ENCODE peak calls at places on chromosomes 2 and 18, in four cellular contexts. D is DND-41, U is astrocyte of the cerebellum, Z is dorsolateral prefrontal cortex. W is an unnamed sample.
A peak's percentile ranks its signal among the peaks of the same experiment; 100 is the strongest.

GRCh38 chr2:218896501-218897393 is 16.1 kb downstream of the WNT10A start:
- DNase-seq in D (peak; percentile 79), U (no peak), Z (peak; percentile 45), W (peak; percentile 65)

GRCh38 chr2:221969087-221969829 is 329.5 kb downstream of the PAX3 start:
- DNase-seq in D (peak; percentile 6), U (peak; percentile 39), Z (peak; percentile 5), W (no peak)

GRCh38 chr2:96771792-96772618 is 11.3 kb downstream of the CNNM4 start:
- DNase-seq in D (no peak), U (no peak), Z (no peak), W (peak; percentile 42)

GRCh38 chr18:36786686-36787085 is 42.1 kb downstream of the TPGS2 start:
- DNase-seq in D (no peak), U (peak; percentile 78), Z (peak; percentile 11), W (no peak)

GRCh38 chr18:25233582-25234362 is 118.2 kb downstream of the ZNF521 start:
- DNase-seq in D (no peak), U (no peak), Z (no peak), W (no peak)

GRCh38 chr18:52152036-52152435 is 188.0 kb upstream of the DCC start:
- DNase-seq in D (no peak), U (peak; percentile 35), Z (no peak), W (no peak)

GRCh38 chr18:24839991-24840390 is 379.6 kb downstream of the HRH4 start:
- DNase-seq in D (no peak), U (no peak), Z (no peak), W (no peak)

GRCh38 chr2:42031783-42032620 is 15.8 kb upstream of the PKDCC start:
- DNase-seq in D (no peak), U (no peak), Z (no peak), W (no peak)

GRCh38 chr2:168439536-168439935 is 16.5 kb upstream of the CERS6 start:
- DNase-seq in D (no peak), U (peak; percentile 34), Z (no peak), W (no peak)

GRCh38 chr18:711693-712400 is 583 bp downstream of the ENOSF1 start:
- DNase-seq in D (peak; percentile 62), U (peak; percentile 69), Z (peak; percentile 67), W (no peak)

GRCh38 chr2:529425-529824 is 147.8 kb downstream of the TMEM18 start:
- DNase-seq in D (peak; percentile 54), U (no peak), Z (no peak), W (no peak)

GRCh38 chr2:70111752-70112591 is 24.7 kb downstream of the PCBP1 start:
- DNase-seq in D (no peak), U (no peak), Z (no peak), W (no peak)

GRCh38 chr2:201413143-201413542 is 38.1 kb downstream of the TRAK2 start:
- DNase-seq in D (no peak), U (no peak), Z (no peak), W (no peak)

GRCh38 chr2:239603411-239604356 is 202.9 kb upstream of the HDAC4 start:
- DNase-seq in D (peak; percentile 2), U (no peak), Z (no peak), W (no peak)

GRCh38 chr2:136207030-136207623 is 89.2 kb upstream of the CXCR4 start:
- DNase-seq in D (no peak), U (no peak), Z (no peak), W (no peak)

GRCh38 chr2:20242727-20243377 is 17.9 kb upstream of the SDC1 start:
- DNase-seq in D (no peak), U (no peak), Z (no peak), W (no peak)

GRCh38 chr2:85583667-85584353 is 421 bp upstream of the VAMP5 start:
- DNase-seq in D (no peak), U (no peak), Z (no peak), W (no peak)

GRCh38 chr2:71928734-71929481 is 218.8 kb downstream of the CYP26B1 start:
- DNase-seq in D (no peak), U (no peak), Z (no peak), W (no peak)

GRCh38 chr2:163655672-163656071 is 80.1 kb downstream of the FIGN start:
- DNase-seq in D (no peak), U (no peak), Z (no peak), W (no peak)
- TF ChIP-seq CTCF in D (no peak), U (no peak), Z (no peak), W (no peak)

GRCh38 chr2:109174214-109174613 is 45.2 kb downstream of the SH3RF3 start:
- DNase-seq in D (peak; percentile 46), U (no peak), Z (no peak), W (no peak)

GRCh38 chr2:109170645-109171044 is 41.6 kb downstream of the SH3RF3 start:
- DNase-seq in D (no peak), U (no peak), Z (no peak), W (no peak)

GRCh38 chr2:109172556-109173105 is 43.6 kb downstream of the SH3RF3 start:
- DNase-seq in D (no peak), U (no peak), Z (no peak), W (no peak)

GRCh38 chr2:109173311-109174171 is 44.5 kb downstream of the SH3RF3 start:
- DNase-seq in D (no peak), U (peak; percentile 95), Z (no peak), W (no peak)

GRCh38 chr2:109171444-109172334 is 42.7 kb downstream of the SH3RF3 start:
- DNase-seq in D (no peak), U (peak; percentile 93), Z (no peak), W (no peak)
- TF ChIP-seq CTCF in D (no peak), U (peak; percentile 22), Z (no peak), W (no peak)

DNA sequence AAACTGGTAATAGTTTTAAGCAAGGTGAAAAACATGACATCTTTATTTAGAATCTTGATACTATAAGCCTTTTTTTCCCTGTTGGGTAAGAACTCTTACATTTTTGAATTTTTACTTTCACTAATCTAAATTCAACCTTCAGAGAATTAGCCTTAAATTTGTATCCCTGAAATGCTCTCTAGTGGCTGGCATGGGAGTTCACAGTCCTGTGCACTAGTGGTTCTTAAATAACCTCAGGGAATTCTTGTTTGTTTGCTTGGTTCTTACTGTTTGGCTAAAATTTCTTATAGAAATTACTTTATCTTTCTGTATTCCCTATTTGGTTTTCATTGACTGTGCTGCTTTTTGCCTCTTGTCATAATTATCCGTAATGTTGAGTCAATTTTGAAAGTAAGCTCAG is 391.2 kb upstream of the FIGN start:
- DNase-seq in D (no peak), U (peak; percentile 6), Z (no peak), W (no peak)
- TF ChIP-seq CTCF in D (no peak), U (peak; percentile 50), Z (peak; percentile 34), W (no peak)

GRCh38 chr2:99066602-99067001 is 74.9 kb upstream of the C2orf15 start:
- DNase-seq in D (peak; percentile 56), U (peak; percentile 16), Z (no peak), W (no peak)
- TF ChIP-seq CTCF in D (peak; percentile 79), U (peak; percentile 70), Z (peak; percentile 46), W (no peak)

GRCh38 chr2:160646684-160647444 is 153.3 kb upstream of the RBMS1 start:
- DNase-seq in D (no peak), U (no peak), Z (no peak), W (no peak)
- TF ChIP-seq CTCF in D (no peak), U (no peak), Z (no peak), W (no peak)

DNA sequence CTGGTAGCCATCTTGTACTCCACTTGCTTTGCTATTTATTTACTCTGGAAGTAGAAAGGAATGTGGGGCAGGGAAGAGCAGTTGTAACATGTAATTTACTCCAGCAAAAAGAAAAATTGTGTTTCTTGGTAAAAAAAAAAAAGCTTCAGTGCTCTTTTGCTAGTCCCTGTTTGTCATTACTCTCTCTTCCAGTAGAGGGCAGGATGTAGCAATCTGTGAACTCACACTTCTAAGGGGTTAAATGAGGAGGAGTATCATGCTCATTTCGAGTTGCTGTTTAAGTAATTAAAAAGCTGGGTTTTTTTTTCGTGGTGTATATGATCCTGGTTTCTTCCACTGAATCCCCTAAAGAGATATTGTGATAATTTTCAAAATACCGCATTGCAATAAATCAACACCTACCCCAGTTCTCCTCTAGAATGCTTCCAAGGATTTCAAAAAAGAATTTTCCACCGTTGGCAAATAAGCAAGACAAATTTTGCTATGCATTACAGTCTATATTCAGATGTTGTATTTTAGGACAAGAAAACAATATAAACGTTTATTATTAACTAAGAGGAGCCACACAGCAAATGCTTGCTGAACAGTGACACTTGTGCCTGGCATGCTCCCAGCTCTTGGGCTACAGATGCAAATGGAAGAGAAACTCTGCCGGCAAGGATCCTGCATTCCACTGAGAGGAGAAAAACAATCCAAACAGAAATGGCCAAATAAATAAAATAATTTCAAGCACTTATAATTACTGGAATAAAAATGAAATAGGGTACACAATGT is 261.6 kb downstream of the ASXL3 start:
- DNase-seq in D (peak; percentile 25), U (peak; percentile 78), Z (peak; percentile 24), W (no peak)
- TF ChIP-seq CTCF in D (peak; percentile 79), U (peak; percentile 78), Z (peak; percentile 76), W (peak; percentile 78)

DNA sequence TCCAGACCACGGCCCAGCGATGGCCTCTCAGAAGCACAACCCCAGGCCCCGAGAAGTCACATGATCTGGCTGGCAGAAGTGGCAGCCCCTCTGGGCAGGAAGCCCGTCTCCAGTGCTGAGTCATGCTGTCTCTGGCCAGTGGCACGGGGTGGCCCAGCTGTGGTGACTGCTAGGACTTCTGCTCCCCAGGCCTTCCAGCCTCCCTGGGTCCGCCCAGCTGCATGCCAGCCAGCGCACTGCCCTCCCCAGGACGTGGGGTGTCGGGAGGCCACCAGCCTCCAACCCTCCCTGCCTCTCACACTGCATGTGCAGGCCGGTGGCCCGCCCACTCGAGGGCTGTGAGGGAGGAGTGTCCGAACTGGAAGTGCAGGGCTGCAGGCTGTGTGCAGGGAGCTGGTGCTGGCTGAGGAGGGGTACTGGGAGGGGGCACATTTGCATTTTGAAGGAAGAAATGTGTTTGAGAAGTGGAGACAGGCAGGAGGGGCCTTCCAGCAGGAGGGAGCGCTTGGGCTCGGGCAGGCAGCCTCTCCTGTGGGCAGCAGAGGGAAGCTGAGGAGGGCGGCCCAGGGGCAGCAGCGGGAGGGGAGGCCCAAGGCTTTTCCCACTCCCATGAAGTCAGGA is 17.0 kb upstream of the HPCAL1 start:
- DNase-seq in D (no peak), U (no peak), Z (peak; percentile 87), W (no peak)
- TF ChIP-seq CTCF in D (no peak), U (no peak), Z (peak; percentile 31), W (no peak)